ENCODE peak calls at places on chromosomes 4 and X, in seven cellular contexts. J is fibroblast of lung, C is H1, O is AG04450, N is choroid plexus epithelial cell, T is GM23338, W is HFF-Myc. G is an unnamed sample.
A peak's percentile ranks its signal among the peaks of the same experiment; 100 is the strongest.

GRCh38 chr4:181685911-181686310 is 557.3 kb upstream of the TENM3 start:
- DNase-seq in J (peak; percentile 96), C (no peak), O (peak; percentile 80), N (peak; percentile 90), T (no peak), W (peak; percentile 38), G (peak; percentile 83)

GRCh38 chr4:7073526-7074390 is 5.9 kb upstream of the GRPEL1 start:
- DNase-seq in J (peak; percentile 33), C (peak; percentile 66), O (no peak), N (peak; percentile 67), T (peak; percentile 89), W (no peak), G (peak; percentile 62)

GRCh38 chr4:1021386-1022050 is 10.1 kb downstream of the FGFRL1 start:
- DNase-seq in J (no peak), C (no peak), O (no peak), N (no peak), T (no peak), W (no peak), G (no peak)

GRCh38 chr4:147345662-147346061 is 135.2 kb upstream of the EDNRA start:
- DNase-seq in J (no peak), C (no peak), O (no peak), N (no peak), T (no peak), W (no peak), G (no peak)

GRCh38 chr4:2822461-2823300 is 21.0 kb upstream of the ADD1 start:
- DNase-seq in J (no peak), C (no peak), O (no peak), N (no peak), T (no peak), W (no peak), G (no peak)

GRCh38 chrX:147917700-147918694 is 6.3 kb downstream of the FMR1 start:
- DNase-seq in J (peak; percentile 70), C (no peak), O (no peak), N (peak; percentile 41), T (no peak), W (no peak), G (peak; percentile 46)

GRCh38 chr4:15654556-15655222 is 468 bp downstream of the FBXL5 start:
- DNase-seq in J (peak; percentile 41), C (no peak), O (no peak), N (peak; percentile 48), T (peak; percentile 64), W (no peak), G (peak; percentile 39)

GRCh38 chr4:27620886-27621285 is 760.2 kb downstream of the STIM2 start:
- DNase-seq in J (no peak), C (no peak), O (no peak), N (no peak), T (no peak), W (no peak), G (no peak)

GRCh38 chr4:159547645-159548308 is 444.9 kb downstream of the RAPGEF2 start:
- DNase-seq in J (peak; percentile 83), C (no peak), O (no peak), N (peak; percentile 29), T (no peak), W (no peak), G (no peak)

GRCh38 chr4:110586137-110586850 is 36.6 kb downstream of the PITX2 start:
- DNase-seq in J (peak; percentile 73), C (no peak), O (peak; percentile 2), N (peak; percentile 87), T (peak; percentile 79), W (peak; percentile 19), G (peak; percentile 75)

GRCh38 chr4:110587666-110588285 is 35.1 kb downstream of the PITX2 start:
- DNase-seq in J (no peak), C (no peak), O (no peak), N (no peak), T (peak; percentile 38), W (no peak), G (no peak)

DNA sequence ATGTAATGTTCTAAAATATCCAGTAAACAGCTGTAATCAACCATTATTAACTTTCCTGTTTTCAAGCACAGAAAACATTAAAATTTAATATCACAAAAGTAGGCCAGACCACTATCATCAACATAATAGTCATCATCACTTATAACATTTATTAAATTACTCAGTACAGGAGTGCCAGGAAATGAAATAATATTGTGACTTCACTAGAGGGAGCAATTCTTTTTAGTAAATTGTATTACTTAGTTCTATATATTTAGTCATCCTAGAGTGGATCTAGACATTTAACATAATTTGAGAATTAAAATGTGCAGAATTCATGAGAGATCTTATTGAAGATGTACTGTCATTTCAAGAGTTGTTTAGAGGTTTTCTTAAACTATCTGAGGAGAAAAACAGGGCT is 33.6 kb downstream of the PITX2 start:
- DNase-seq in J (no peak), C (no peak), O (no peak), N (peak; percentile 36), T (no peak), W (no peak), G (peak; percentile 19)
- TF ChIP-seq CTCF in J (no peak), C (no peak), O (peak; percentile 18), N (peak; percentile 43), T (no peak), W (no peak), G (no peak)

GRCh38 chr4:8442596-8443358 is 2.2 kb downstream of the TRMT44 start:
- DNase-seq in J (no peak), C (no peak), O (no peak), N (peak; percentile 48), T (peak; percentile 30), W (no peak), G (no peak)
- H3K4me3 ChIP-seq in J (peak overlapping the region; percentile 91), C (no peak overlapping the region), O (peak overlapping the region; percentile 32), N (peak overlapping the region; percentile 9), T (peak overlapping the region; percentile 58), W (peak overlapping the region; percentile 99), G (no peak overlapping the region)

DNA sequence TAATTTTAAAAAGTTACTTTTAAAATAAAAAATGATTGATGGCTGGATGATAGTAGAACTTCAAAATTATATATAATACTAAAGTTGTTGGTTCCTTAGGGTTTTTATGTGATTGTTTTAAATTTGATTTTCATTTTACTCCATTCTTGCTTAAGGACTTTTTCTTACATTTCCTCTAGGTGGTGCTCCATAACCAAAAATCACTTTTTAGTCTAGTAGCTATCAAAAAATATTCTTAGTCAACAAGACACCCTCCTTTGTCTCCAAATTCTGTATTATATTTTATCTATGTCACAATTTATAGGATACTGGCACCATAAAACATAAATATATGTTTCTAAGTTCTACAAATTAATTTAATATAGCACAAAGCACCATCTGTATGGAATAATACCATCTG is 67.2 kb upstream of the BRWD3 start:
- DNase-seq in J (peak; percentile 19), C (no peak), O (no peak), N (peak; percentile 52), T (peak; percentile 43), W (no peak), G (peak; percentile 51)
- TF ChIP-seq CTCF in J (no peak), C (peak; percentile 9), O (peak; percentile 45), N (peak; percentile 39), T (no peak), W (no peak), G (peak; percentile 31)

GRCh38 chrX:56728321-56728720 is 722 bp upstream of the NBDY start:
- DNase-seq in J (peak; percentile 9), C (no peak), O (no peak), N (peak; percentile 34), T (no peak), W (no peak), G (peak; percentile 31)
- H3K4me3 ChIP-seq in J (peak overlapping the region; percentile 91), C (peak overlapping the region; percentile 78), O (peak overlapping the region; percentile 72), N (peak overlapping the region; percentile 74), T (peak overlapping the region; percentile 80), W (peak overlapping the region; percentile 66), G (peak overlapping the region; percentile 68)

GRCh38 chrX:68238568-68238967 is 194.7 kb downstream of the OPHN1 start:
- DNase-seq in J (no peak), C (peak; percentile 51), O (no peak), N (no peak), T (peak; percentile 64), W (no peak), G (no peak)
- TF ChIP-seq CTCF in J (peak; percentile 18), C (peak; percentile 66), O (peak; percentile 43), N (peak; percentile 51), T (peak; percentile 74), W (peak; percentile 48), G (peak; percentile 47)

GRCh38 chr4:76588268-76588667 is 153.2 kb downstream of the SHROOM3 start:
- DNase-seq in J (no peak), C (no peak), O (no peak), N (no peak), T (peak; percentile 52), W (no peak), G (no peak)
- H3K4me3 ChIP-seq in J (no peak overlapping the region), C (no peak overlapping the region), O (no peak overlapping the region), N (no peak overlapping the region), T (no peak overlapping the region), W (no peak overlapping the region), G (no peak overlapping the region)

GRCh38 chrX:13597928-13598327 is 28.5 kb downstream of the EGFL6 start:
- DNase-seq in J (peak; percentile 3), C (no peak), O (no peak), N (no peak), T (no peak), W (no peak), G (no peak)

GRCh38 chrX:13599491-13599890 is 30.1 kb downstream of the EGFL6 start:
- DNase-seq in J (no peak), C (no peak), O (no peak), N (peak; percentile 14), T (no peak), W (no peak), G (peak; percentile 13)

DNA sequence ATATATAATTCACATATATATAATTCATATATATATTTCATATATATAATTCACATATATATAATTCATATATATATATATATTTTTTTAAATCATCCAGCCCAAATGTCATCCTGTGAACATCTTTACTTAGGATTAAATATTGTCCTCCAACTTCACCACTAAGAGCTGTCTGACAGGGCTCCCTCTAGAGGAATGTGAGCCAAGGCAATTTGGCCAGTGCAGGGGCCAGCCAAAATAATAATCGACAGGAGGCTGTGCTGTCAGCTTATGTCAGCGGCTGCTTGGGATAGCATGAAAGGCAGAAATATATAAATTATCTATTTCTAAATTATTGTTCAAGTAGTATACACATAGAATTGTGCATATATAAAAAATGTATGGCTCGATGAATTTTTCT is 29.5 kb downstream of the EGFL6 start:
- DNase-seq in J (no peak), C (no peak), O (no peak), N (peak; percentile 24), T (peak; percentile 28), W (no peak), G (no peak)
- TF ChIP-seq CTCF in J (peak; percentile 16), C (peak; percentile 18), O (peak; percentile 22), N (peak; percentile 54), T (peak; percentile 52), W (peak; percentile 10), G (peak; percentile 24)

GRCh38 chrX:53047228-53047627 is 1.4 kb upstream of the GPR173 start:
- DNase-seq in J (no peak), C (no peak), O (no peak), N (no peak), T (peak; percentile 28), W (no peak), G (peak; percentile 15)

GRCh38 chrX:53055244-53055849 is 6.8 kb downstream of the GPR173 start:
- DNase-seq in J (no peak), C (no peak), O (no peak), N (no peak), T (no peak), W (no peak), G (no peak)

GRCh38 chrX:53049127-53049517 is 533 bp downstream of the GPR173 start:
- DNase-seq in J (no peak), C (no peak), O (no peak), N (no peak), T (peak; percentile 3), W (no peak), G (no peak)

GRCh38 chrX:53048169-53049126 is at the start of gene GPR173:
- DNase-seq in J (peak; percentile 81), C (peak; percentile 72), O (peak; percentile 21), N (peak; percentile 64), T (peak; percentile 57), W (peak; percentile 7), G (peak; percentile 63)

GRCh38 chrX:53050841-53051240 is 2.3 kb downstream of the GPR173 start:
- DNase-seq in J (peak; percentile 57), C (no peak), O (no peak), N (no peak), T (no peak), W (no peak), G (no peak)
- H3K4me3 ChIP-seq in J (peak overlapping the region; percentile 73), C (no peak overlapping the region), O (peak overlapping the region; percentile 71), N (no peak overlapping the region), T (no peak overlapping the region), W (peak overlapping the region; percentile 60), G (no peak overlapping the region)